ENCODE peak calls at places on chromosomes 13 and 19, in five cellular contexts. T, I, F, U and B are unnamed samples.

GRCh38 chr13:64709079-64709478 is 2521.1 kb downstream of the PCDH9 start:
- DNase-seq in I (no peak), T (no peak), F (peak), U (no peak), B (no peak)

GRCh38 chr19:52962394-52963228 is at the start of gene ZNF816:
- DNase-seq in F (peak), T (peak), U (peak), I (peak), B (peak)

GRCh38 chr13:50654341-50654740 is 189.2 kb downstream of the DLEU7 start:
- DNase-seq in U (no peak), T (no peak), I (no peak), F (no peak), B (no peak)

GRCh38 chr13:85661639-85662038 is 137.6 kb downstream of the SLITRK6 start:
- DNase-seq in F (no peak), I (no peak), U (no peak), T (no peak), B (no peak)

GRCh38 chr13:61413572-61413971 is 2.1 kb downstream of the PCDH20 start:
- DNase-seq in F (peak), U (no peak), I (no peak), T (no peak), B (no peak)

GRCh38 chr13:111064661-111065060 is 50.4 kb upstream of the ARHGEF7 start:
- DNase-seq in I (no peak), U (no peak), T (no peak), F (no peak), B (no peak)

GRCh38 chr19:18649371-18650047 is 12.7 kb downstream of the KLHL26 start:
- DNase-seq in F (peak), U (no peak), T (no peak), I (peak), B (peak)

GRCh38 chr19:39359026-39359425 is 16.8 kb downstream of the SAMD4B start:
- DNase-seq in U (no peak), T (no peak), I (no peak), F (no peak), B (no peak)

GRCh38 chr19:12864721-12865715 is 16.2 kb downstream of the DNASE2 start:
- DNase-seq in T (no peak), F (no peak), I (no peak), U (no peak), B (no peak)

GRCh38 chr19:14383898-14384669 is 2.8 kb downstream of the ADGRE5 start:
- DNase-seq in F (no peak), I (peak), U (peak), T (peak), B (no peak)

GRCh38 chr19:6828698-6829633 is 56.5 kb downstream of the VAV1 start:
- DNase-seq in I (no peak), T (peak), U (peak), F (no peak), B (peak)

GRCh38 chr19:11375143-11375948 is 880 bp downstream of the SWSAP1 start:
- DNase-seq in I (no peak), F (peak), U (peak), T (peak), B (no peak)

GRCh38 chr19:45368127-45368526 is 2.2 kb downstream of the ERCC2 start:
- DNase-seq in F (no peak), T (no peak), U (no peak), I (no peak), B (no peak)

GRCh38 chr13:51101636-51102218 is 9.3 kb downstream of the C13orf42 start:
- DNase-seq in F (no peak), I (no peak), T (no peak), U (no peak), B (no peak)

GRCh38 chr13:44921931-44922758 is 67.1 kb downstream of the NUFIP1 start:
- DNase-seq in T (no peak), F (no peak), U (no peak), I (peak), B (no peak)